ENCODE peak calls at places on chromosomes 2 and 18, in nine cellular contexts. One of them, this sample, is unnamed.

GRCh38 chr2:117936871-117937428 is 76.9 kb downstream of the CCDC93 start:
- DNase-seq in GM13976: no peak
- DNase-seq in Peyer's patch: no peak
- DNase-seq in body of pancreas: no peak
- DNase-seq in astrocyte of the cerebellum: no peak
- DNase-seq in right atrium auricular region: no peak
- DNase-seq in IMR-90: no peak
- DNase-seq in AG09319: no peak
- DNase-seq in esophagus squamous epithelium: no peak
- DNase-seq in this sample: no peak

GRCh38 chr2:79717364-79718007 is 204.6 kb downstream of the CTNNA2 start:
- DNase-seq in AG09319: peak
- DNase-seq in body of pancreas: no peak
- DNase-seq in right atrium auricular region: no peak
- DNase-seq in GM13976: no peak
- DNase-seq in astrocyte of the cerebellum: peak
- DNase-seq in IMR-90: peak
- DNase-seq in Peyer's patch: no peak
- DNase-seq in esophagus squamous epithelium: no peak
- DNase-seq in this sample: no peak

GRCh38 chr2:96500385-96501066 is 4.6 kb downstream of the NEURL3 start:
- DNase-seq in right atrium auricular region: peak
- DNase-seq in body of pancreas: no peak
- DNase-seq in GM13976: no peak
- DNase-seq in esophagus squamous epithelium: no peak
- DNase-seq in Peyer's patch: no peak
- DNase-seq in IMR-90: no peak
- DNase-seq in AG09319: no peak
- DNase-seq in astrocyte of the cerebellum: no peak
- DNase-seq in this sample: no peak

GRCh38 chr2:164992818-164993217 is 37.5 kb upstream of the SLC38A11 start:
- DNase-seq in Peyer's patch: peak
- DNase-seq in body of pancreas: peak
- DNase-seq in GM13976: peak
- DNase-seq in right atrium auricular region: no peak
- DNase-seq in IMR-90: peak
- DNase-seq in esophagus squamous epithelium: no peak
- DNase-seq in astrocyte of the cerebellum: peak
- DNase-seq in AG09319: peak
- DNase-seq in this sample: peak

GRCh38 chr2:28626891-28627421 is 124.7 kb upstream of the PPP1CB start:
- DNase-seq in AG09319: no peak
- DNase-seq in IMR-90: peak
- DNase-seq in Peyer's patch: no peak
- DNase-seq in right atrium auricular region: peak
- DNase-seq in astrocyte of the cerebellum: peak
- DNase-seq in body of pancreas: no peak
- DNase-seq in esophagus squamous epithelium: no peak
- DNase-seq in GM13976: no peak
- DNase-seq in this sample: no peak

GRCh38 chr2:40098786-40099470 is 319.9 kb upstream of the THUMPD2 start:
- DNase-seq in esophagus squamous epithelium: no peak
- DNase-seq in IMR-90: peak
- DNase-seq in body of pancreas: no peak
- DNase-seq in AG09319: no peak
- DNase-seq in Peyer's patch: no peak
- DNase-seq in astrocyte of the cerebellum: no peak
- DNase-seq in right atrium auricular region: no peak
- DNase-seq in GM13976: no peak
- DNase-seq in this sample: no peak

GRCh38 chr2:16745466-16745865 is 79.8 kb upstream of the CYRIA start:
- DNase-seq in astrocyte of the cerebellum: no peak
- DNase-seq in right atrium auricular region: no peak
- DNase-seq in body of pancreas: no peak
- DNase-seq in Peyer's patch: no peak
- DNase-seq in IMR-90: no peak
- DNase-seq in AG09319: no peak
- DNase-seq in GM13976: no peak
- DNase-seq in esophagus squamous epithelium: no peak
- DNase-seq in this sample: no peak

GRCh38 chr18:49368161-49368875 is 92.1 kb downstream of the DYM start:
- DNase-seq in body of pancreas: peak
- DNase-seq in astrocyte of the cerebellum: no peak
- DNase-seq in IMR-90: no peak
- DNase-seq in right atrium auricular region: no peak
- DNase-seq in Peyer's patch: no peak
- DNase-seq in esophagus squamous epithelium: no peak
- DNase-seq in GM13976: no peak
- DNase-seq in AG09319: no peak
- DNase-seq in this sample: no peak

GRCh38 chr18:52087140-52087539 is 252.9 kb upstream of the DCC start:
- DNase-seq in right atrium auricular region: no peak
- DNase-seq in AG09319: no peak
- DNase-seq in GM13976: no peak
- DNase-seq in astrocyte of the cerebellum: no peak
- DNase-seq in esophagus squamous epithelium: no peak
- DNase-seq in Peyer's patch: no peak
- DNase-seq in IMR-90: no peak
- DNase-seq in body of pancreas: no peak
- DNase-seq in this sample: no peak

GRCh38 chr2:238267884-238268680 is 20.3 kb downstream of the PER2 start:
- DNase-seq in esophagus squamous epithelium: no peak
- DNase-seq in IMR-90: no peak
- DNase-seq in body of pancreas: no peak
- DNase-seq in GM13976: no peak
- DNase-seq in Peyer's patch: no peak
- DNase-seq in astrocyte of the cerebellum: no peak
- DNase-seq in right atrium auricular region: no peak
- DNase-seq in AG09319: no peak
- DNase-seq in this sample: no peak

GRCh38 chr18:62784966-62785413 is 69.6 kb downstream of the PHLPP1 start:
- DNase-seq in GM13976: no peak
- DNase-seq in AG09319: no peak
- DNase-seq in IMR-90: peak
- DNase-seq in Peyer's patch: no peak
- DNase-seq in astrocyte of the cerebellum: no peak
- DNase-seq in right atrium auricular region: no peak
- DNase-seq in body of pancreas: no peak
- DNase-seq in esophagus squamous epithelium: no peak
- DNase-seq in this sample: no peak

GRCh38 chr18:74623047-74623816 is 25.6 kb downstream of the ZNF407 start:
- DNase-seq in GM13976: no peak
- DNase-seq in astrocyte of the cerebellum: no peak
- DNase-seq in IMR-90: peak
- DNase-seq in right atrium auricular region: no peak
- DNase-seq in Peyer's patch: peak
- DNase-seq in AG09319: no peak
- DNase-seq in esophagus squamous epithelium: no peak
- DNase-seq in body of pancreas: peak
- DNase-seq in this sample: no peak

GRCh38 chr2:20223345-20224190 is 1.4 kb downstream of the SDC1 start:
- DNase-seq in Peyer's patch: no peak
- DNase-seq in astrocyte of the cerebellum: no peak
- DNase-seq in right atrium auricular region: no peak
- DNase-seq in AG09319: no peak
- DNase-seq in GM13976: no peak
- DNase-seq in body of pancreas: peak
- DNase-seq in IMR-90: peak
- DNase-seq in esophagus squamous epithelium: no peak
- DNase-seq in this sample: peak

GRCh38 chr18:23963443-23964185 is 50.9 kb upstream of the TTC39C start:
- DNase-seq in AG09319: no peak
- DNase-seq in GM13976: no peak
- DNase-seq in esophagus squamous epithelium: no peak
- DNase-seq in Peyer's patch: peak
- DNase-seq in astrocyte of the cerebellum: no peak
- DNase-seq in body of pancreas: no peak
- DNase-seq in IMR-90: no peak
- DNase-seq in right atrium auricular region: no peak
- DNase-seq in this sample: no peak

GRCh38 chr2:207202645-207203044 is 36.9 kb upstream of the KLF7 start:
- DNase-seq in AG09319: no peak
- DNase-seq in astrocyte of the cerebellum: no peak
- DNase-seq in body of pancreas: no peak
- DNase-seq in IMR-90: peak
- DNase-seq in Peyer's patch: no peak
- DNase-seq in esophagus squamous epithelium: no peak
- DNase-seq in GM13976: no peak
- DNase-seq in right atrium auricular region: no peak
- DNase-seq in this sample: peak

GRCh38 chr2:70115646-70116442 is 28.6 kb downstream of the PCBP1 start:
- DNase-seq in GM13976: no peak
- DNase-seq in AG09319: no peak
- DNase-seq in IMR-90: no peak
- DNase-seq in body of pancreas: no peak
- DNase-seq in Peyer's patch: peak
- DNase-seq in esophagus squamous epithelium: no peak
- DNase-seq in astrocyte of the cerebellum: no peak
- DNase-seq in right atrium auricular region: no peak
- DNase-seq in this sample: no peak

GRCh38 chr2:113105047-113105446 is 22.4 kb upstream of the IL1RN start:
- DNase-seq in esophagus squamous epithelium: no peak
- DNase-seq in AG09319: no peak
- DNase-seq in GM13976: no peak
- DNase-seq in right atrium auricular region: no peak
- DNase-seq in IMR-90: peak
- DNase-seq in Peyer's patch: no peak
- DNase-seq in astrocyte of the cerebellum: no peak
- DNase-seq in body of pancreas: no peak
- DNase-seq in this sample: no peak

GRCh38 chr2:230879891-230880290 is 15.1 kb downstream of the ITM2C start:
- DNase-seq in body of pancreas: no peak
- DNase-seq in IMR-90: no peak
- DNase-seq in GM13976: no peak
- DNase-seq in Peyer's patch: peak
- DNase-seq in astrocyte of the cerebellum: no peak
- DNase-seq in esophagus squamous epithelium: no peak
- DNase-seq in right atrium auricular region: no peak
- DNase-seq in AG09319: no peak
- DNase-seq in this sample: no peak

GRCh38 chr2:122389694-122390093 is 634.2 kb downstream of the TSN start:
- DNase-seq in right atrium auricular region: no peak
- DNase-seq in esophagus squamous epithelium: no peak
- DNase-seq in GM13976: no peak
- DNase-seq in Peyer's patch: no peak
- DNase-seq in body of pancreas: no peak
- DNase-seq in AG09319: no peak
- DNase-seq in IMR-90: no peak
- DNase-seq in astrocyte of the cerebellum: no peak
- DNase-seq in this sample: no peak

GRCh38 chr18:9474103-9474982 is 970 bp upstream of the RALBP1 start:
- DNase-seq in right atrium auricular region: no peak
- DNase-seq in esophagus squamous epithelium: no peak
- DNase-seq in AG09319: peak
- DNase-seq in astrocyte of the cerebellum: no peak
- DNase-seq in GM13976: no peak
- DNase-seq in Peyer's patch: no peak
- DNase-seq in IMR-90: peak
- DNase-seq in body of pancreas: peak
- DNase-seq in this sample: no peak
- TF ChIP-seq CTCF in right atrium auricular region: no peak
- TF ChIP-seq CTCF in esophagus squamous epithelium: no peak
- TF ChIP-seq CTCF in AG09319: no peak
- TF ChIP-seq CTCF in astrocyte of the cerebellum: no peak
- TF ChIP-seq CTCF in GM13976: no peak
- TF ChIP-seq CTCF in Peyer's patch: no peak
- TF ChIP-seq CTCF in IMR-90: no peak
- TF ChIP-seq CTCF in body of pancreas: no peak
- TF ChIP-seq CTCF in this sample: no peak

GRCh38 chr2:6354546-6354945 is 511.2 kb downstream of the CMPK2 start:
- DNase-seq in esophagus squamous epithelium: no peak
- DNase-seq in body of pancreas: no peak
- DNase-seq in IMR-90: no peak
- DNase-seq in AG09319: no peak
- DNase-seq in astrocyte of the cerebellum: no peak
- DNase-seq in right atrium auricular region: no peak
- DNase-seq in GM13976: no peak
- DNase-seq in Peyer's patch: no peak
- DNase-seq in this sample: no peak

GRCh38 chr2:6353669-6354068 is 512.0 kb downstream of the CMPK2 start:
- DNase-seq in AG09319: no peak
- DNase-seq in IMR-90: no peak
- DNase-seq in right atrium auricular region: no peak
- DNase-seq in GM13976: peak
- DNase-seq in astrocyte of the cerebellum: peak
- DNase-seq in esophagus squamous epithelium: no peak
- DNase-seq in body of pancreas: no peak
- DNase-seq in Peyer's patch: no peak
- DNase-seq in this sample: no peak

GRCh38 chr2:6352247-6352646 is 513.5 kb downstream of the CMPK2 start:
- DNase-seq in esophagus squamous epithelium: no peak
- DNase-seq in IMR-90: no peak
- DNase-seq in astrocyte of the cerebellum: no peak
- DNase-seq in GM13976: peak
- DNase-seq in AG09319: no peak
- DNase-seq in right atrium auricular region: no peak
- DNase-seq in body of pancreas: no peak
- DNase-seq in Peyer's patch: no peak
- DNase-seq in this sample: no peak

GRCh38 chr2:6356127-6356761 is 509.5 kb downstream of the CMPK2 start:
- DNase-seq in body of pancreas: no peak
- DNase-seq in IMR-90: no peak
- DNase-seq in astrocyte of the cerebellum: no peak
- DNase-seq in esophagus squamous epithelium: no peak
- DNase-seq in GM13976: no peak
- DNase-seq in AG09319: no peak
- DNase-seq in Peyer's patch: no peak
- DNase-seq in right atrium auricular region: no peak
- DNase-seq in this sample: no peak

GRCh38 chr2:6352906-6353515 is 512.7 kb downstream of the CMPK2 start:
- DNase-seq in body of pancreas: peak
- DNase-seq in Peyer's patch: peak
- DNase-seq in IMR-90: peak
- DNase-seq in GM13976: no peak
- DNase-seq in esophagus squamous epithelium: no peak
- DNase-seq in astrocyte of the cerebellum: peak
- DNase-seq in right atrium auricular region: no peak
- DNase-seq in AG09319: no peak
- DNase-seq in this sample: peak
- TF ChIP-seq CTCF in body of pancreas: peak
- TF ChIP-seq CTCF in Peyer's patch: no peak
- TF ChIP-seq CTCF in IMR-90: peak
- TF ChIP-seq CTCF in GM13976: no peak
- TF ChIP-seq CTCF in esophagus squamous epithelium: no peak
- TF ChIP-seq CTCF in astrocyte of the cerebellum: peak
- TF ChIP-seq CTCF in right atrium auricular region: peak
- TF ChIP-seq CTCF in AG09319: peak
- TF ChIP-seq CTCF in this sample: peak

GRCh38 chr2:195848119-195848899 is 191.3 kb downstream of the SLC39A10 start:
- DNase-seq in GM13976: no peak
- DNase-seq in astrocyte of the cerebellum: no peak
- DNase-seq in body of pancreas: no peak
- DNase-seq in esophagus squamous epithelium: no peak
- DNase-seq in right atrium auricular region: no peak
- DNase-seq in IMR-90: no peak
- DNase-seq in AG09319: no peak
- DNase-seq in Peyer's patch: no peak
- DNase-seq in this sample: no peak
- TF ChIP-seq CTCF in GM13976: no peak
- TF ChIP-seq CTCF in astrocyte of the cerebellum: no peak
- TF ChIP-seq CTCF in body of pancreas: no peak
- TF ChIP-seq CTCF in esophagus squamous epithelium: no peak
- TF ChIP-seq CTCF in right atrium auricular region: no peak
- TF ChIP-seq CTCF in IMR-90: no peak
- TF ChIP-seq CTCF in AG09319: no peak
- TF ChIP-seq CTCF in Peyer's patch: no peak
- TF ChIP-seq CTCF in this sample: no peak

GRCh38 chr2:150125708-150126107 is 361.8 kb downstream of the RND3 start:
- DNase-seq in Peyer's patch: no peak
- DNase-seq in AG09319: peak
- DNase-seq in esophagus squamous epithelium: no peak
- DNase-seq in astrocyte of the cerebellum: no peak
- DNase-seq in GM13976: no peak
- DNase-seq in IMR-90: peak
- DNase-seq in body of pancreas: no peak
- DNase-seq in right atrium auricular region: no peak
- DNase-seq in this sample: no peak
- TF ChIP-seq CTCF in Peyer's patch: no peak
- TF ChIP-seq CTCF in AG09319: peak
- TF ChIP-seq CTCF in esophagus squamous epithelium: no peak
- TF ChIP-seq CTCF in astrocyte of the cerebellum: peak
- TF ChIP-seq CTCF in GM13976: no peak
- TF ChIP-seq CTCF in IMR-90: peak
- TF ChIP-seq CTCF in body of pancreas: no peak
- TF ChIP-seq CTCF in right atrium auricular region: no peak
- TF ChIP-seq CTCF in this sample: no peak